ENCODE peak calls at places on chromosomes 12 and 14, in six cellular contexts. U is transverse colon, X is left ventricle myocardium inferior, N is fibroblast of pulmonary artery, A is ovary, W is AG10803. D is an unnamed sample.

GRCh38 chr14:102831163-102831804 is 54.0 kb downstream of the TRAF3 start:
- DNase-seq in U (no peak), X (no peak), N (no peak), A (no peak), W (no peak), D (no peak)

GRCh38 chr14:58826845-58827686 is 189.3 kb downstream of the DACT1 start:
- DNase-seq in U (no peak), X (no peak), N (no peak), A (no peak), W (no peak), D (peak)

GRCh38 chr14:40362856-40363255 is 930.6 kb upstream of the FBXO33 start:
- DNase-seq in U (no peak), X (no peak), N (no peak), A (no peak), W (no peak), D (no peak)

GRCh38 chr12:121227294-121227693 is 17.4 kb downstream of the P2RX4 start:
- DNase-seq in U (peak), X (no peak), N (no peak), A (no peak), W (no peak), D (no peak)

GRCh38 chr14:75439989-75440388 is 12.2 kb downstream of the JDP2 start:
- DNase-seq in U (peak), X (no peak), N (no peak), A (no peak), W (no peak), D (no peak)

GRCh38 chr14:62002636-62003035 is 240.4 kb downstream of the SNAPC1 start:
- DNase-seq in U (no peak), X (no peak), N (peak), A (no peak), W (no peak), D (peak)

GRCh38 chr14:91145396-91146160 is 31.7 kb downstream of the DGLUCY start:
- DNase-seq in U (no peak), X (no peak), N (no peak), A (no peak), W (no peak), D (no peak)

GRCh38 chr14:74620497-74620921 is 8.5 kb upstream of the LTBP2 start:
- DNase-seq in U (no peak), X (no peak), N (peak), A (no peak), W (peak), D (peak)

GRCh38 chr14:73489481-73490175 is 1.1 kb upstream of the RIOX1 start:
- DNase-seq in U (no peak), X (no peak), N (no peak), A (no peak), W (no peak), D (no peak)

GRCh38 chr14:23110579-23111375 is 6.0 kb upstream of the CIROP start:
- DNase-seq in U (no peak), X (no peak), N (no peak), A (no peak), W (no peak), D (no peak)

GRCh38 chr12:75859868-75860267 is 171.7 kb downstream of the PHLDA1 start:
- DNase-seq in U (no peak), X (no peak), N (no peak), A (no peak), W (peak), D (peak)

GRCh38 chr14:102924632-102925588 is 2.4 kb downstream of the AMN start:
- DNase-seq in U (no peak), X (no peak), N (no peak), A (no peak), W (no peak), D (no peak)

GRCh38 chr12:3463927-3464326 is 27.1 kb upstream of the PRMT8 start:
- DNase-seq in U (no peak), X (no peak), N (no peak), A (no peak), W (no peak), D (no peak)

GRCh38 chr14:54169254-54169924 is 212.8 kb upstream of the BMP4 start:
- DNase-seq in U (no peak), X (no peak), N (peak), A (no peak), W (no peak), D (peak)

GRCh38 chr12:9364224-9365176 is 156.3 kb upstream of the PZP start:
- DNase-seq in U (peak), X (no peak), N (peak), A (no peak), W (peak), D (peak)

GRCh38 chr12:106096376-106096775 is 42.4 kb downstream of the NUAK1 start:
- DNase-seq in U (no peak), X (no peak), N (peak), A (no peak), W (peak), D (no peak)

GRCh38 chr12:106094304-106094703 is 44.5 kb downstream of the NUAK1 start:
- DNase-seq in U (no peak), X (no peak), N (no peak), A (no peak), W (no peak), D (no peak)

GRCh38 chr12:106093246-106093645 is 45.5 kb downstream of the NUAK1 start:
- DNase-seq in U (no peak), X (no peak), N (no peak), A (no peak), W (peak), D (no peak)

GRCh38 chr12:106098691-106099200 is 40.0 kb downstream of the NUAK1 start:
- DNase-seq in U (no peak), X (no peak), N (no peak), A (no peak), W (no peak), D (no peak)

DNA sequence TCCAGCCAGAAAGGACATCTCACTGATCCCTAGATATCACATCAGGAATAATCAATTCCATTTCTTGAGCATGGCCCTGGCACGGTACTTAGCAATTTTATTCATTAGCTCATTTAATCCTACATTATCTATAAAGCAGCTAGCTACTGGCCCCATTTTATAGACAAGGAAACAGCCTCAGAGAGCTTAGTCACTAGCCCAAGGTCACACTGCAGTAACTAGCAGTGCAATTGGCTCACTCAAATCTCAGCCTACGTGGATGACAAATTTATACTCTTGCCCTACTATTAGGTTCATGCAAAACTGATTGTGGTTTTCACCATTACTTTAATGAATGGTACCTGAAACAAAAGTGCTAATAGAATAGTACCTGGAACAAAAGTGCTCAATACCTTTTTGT is 41.7 kb downstream of the NUAK1 start:
- DNase-seq in U (no peak), X (no peak), N (no peak), A (no peak), W (no peak), D (no peak)
- H3K4me3 ChIP-seq in U (no peak), X (peak), N (no peak), A (no peak), W (no peak), D (no peak)

DNA sequence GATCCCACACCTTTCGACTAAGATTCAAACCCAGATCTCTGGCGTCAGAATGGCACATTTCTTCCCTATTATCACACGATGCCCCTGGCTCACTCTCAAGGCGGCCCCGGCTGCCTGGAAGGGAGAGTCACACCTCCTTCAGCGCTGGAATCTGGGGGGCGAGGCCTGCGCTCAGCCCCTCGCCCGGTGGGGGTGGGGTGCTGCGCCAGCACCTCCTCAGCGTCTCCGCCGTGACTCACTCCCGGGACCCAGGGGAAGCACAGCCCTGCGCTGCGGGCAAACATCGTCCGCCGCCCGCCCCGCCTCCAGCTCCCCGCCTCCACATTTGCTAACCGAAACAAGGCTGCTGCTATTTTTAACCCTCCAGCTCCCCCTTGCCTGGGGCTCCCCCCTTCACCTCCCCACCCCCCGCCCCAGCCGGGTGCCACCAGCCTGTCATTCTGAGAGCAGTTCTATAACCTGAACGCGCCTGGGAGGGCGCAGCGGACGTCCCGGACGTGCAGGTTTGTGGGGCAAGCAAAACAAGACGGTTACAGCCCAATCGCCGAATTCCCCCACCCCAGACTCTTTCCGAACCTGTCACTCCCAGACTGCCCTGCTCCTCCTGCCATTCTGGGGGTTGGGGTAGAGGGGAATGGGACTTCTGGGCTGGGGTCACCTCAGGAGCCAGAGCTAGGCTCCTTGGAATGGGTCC is 6.8 kb downstream of the HDAC7 start:
- DNase-seq in U (peak), X (peak), N (peak), A (peak), W (peak), D (peak)
- TF ChIP-seq CTCF in U (peak), X (no peak), N (no peak), A (no peak), W (no peak), D (no peak)

DNA sequence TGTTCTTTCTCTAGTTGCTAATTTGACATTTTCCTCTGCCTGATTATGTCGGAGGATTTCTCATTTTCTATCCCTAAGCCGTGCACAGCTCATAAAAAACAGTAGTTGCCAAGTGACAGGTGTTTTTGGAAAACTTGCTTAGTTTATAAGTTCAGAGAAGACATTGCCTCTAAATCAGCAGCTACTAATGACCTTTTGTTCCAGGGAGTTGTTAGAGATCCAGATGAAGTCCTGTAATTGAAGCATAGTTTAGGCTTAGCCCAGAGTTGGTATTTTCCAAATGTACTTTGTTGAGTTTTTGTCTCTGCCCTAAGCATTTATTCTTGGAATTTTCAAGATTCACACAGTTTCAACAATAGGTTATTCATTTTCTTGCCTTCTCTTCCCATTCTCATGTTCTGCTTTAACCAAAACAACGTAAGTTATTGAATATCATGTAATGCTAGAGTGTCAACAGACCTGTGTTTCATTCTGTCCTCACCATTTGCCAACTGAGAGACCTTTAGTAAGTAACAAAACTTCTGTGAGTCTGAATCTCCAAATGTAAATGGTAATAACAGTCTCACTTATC is 110.0 kb upstream of the SLCO1C1 start:
- DNase-seq in U (no peak), X (no peak), N (no peak), A (no peak), W (no peak), D (no peak)
- H3K4me3 ChIP-seq in U (no peak), X (no peak), N (no peak), A (no peak), W (no peak), D (no peak)

GRCh38 chr12:54631988-54632728 is 2.5 kb downstream of the LACRT start:
- DNase-seq in U (no peak), X (no peak), N (no peak), A (no peak), W (no peak), D (no peak)
- TF ChIP-seq CTCF in U (no peak), X (no peak), N (no peak), A (no peak), W (no peak), D (no peak)

GRCh38 chr12:62466018-62466595 is 519 bp upstream of the MON2 start:
- DNase-seq in U (peak), X (no peak), N (peak), A (peak), W (peak), D (peak)

GRCh38 chr12:62466596-62467411 is at the start of gene MON2:
- DNase-seq in U (peak), X (peak), N (peak), A (peak), W (peak), D (peak)

GRCh38 chr12:62468935-62469334 is 2.3 kb downstream of the MON2 start:
- DNase-seq in U (no peak), X (no peak), N (no peak), A (no peak), W (no peak), D (no peak)

GRCh38 chr12:62469704-62470103 is 3.1 kb downstream of the MON2 start:
- DNase-seq in U (no peak), X (no peak), N (no peak), A (no peak), W (no peak), D (no peak)

DNA sequence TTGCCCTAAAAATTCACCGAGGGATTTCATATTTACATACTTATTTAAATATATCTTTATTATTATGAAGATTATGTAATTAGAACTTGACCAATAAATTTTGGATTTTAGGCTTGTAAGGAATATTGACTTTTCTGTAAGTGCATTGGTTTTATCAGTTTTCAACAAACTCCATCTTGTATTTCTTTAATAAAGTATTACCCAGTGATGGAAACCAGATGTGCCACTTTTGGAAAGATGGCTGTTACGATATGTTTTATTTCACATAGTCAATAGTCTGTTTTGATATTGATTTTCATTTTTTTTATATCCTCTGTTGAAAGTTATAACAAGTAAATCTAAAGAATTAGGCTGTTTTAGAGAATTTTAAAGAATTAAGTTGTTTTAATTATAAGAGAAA is 1.8 kb downstream of the MON2 start:
- DNase-seq in U (no peak), X (no peak), N (no peak), A (no peak), W (peak), D (peak)
- H3K4me3 ChIP-seq in U (peak), X (peak), N (peak), A (peak), W (peak), D (peak)

GRCh38 chr12:112996501-112996900 is 18.2 kb downstream of the OAS2 start:
- DNase-seq in U (no peak), X (no peak), N (no peak), A (no peak), W (no peak), D (no peak)
- TF ChIP-seq CTCF in U (no peak), X (no peak), N (no peak), A (no peak), W (no peak), D (no peak)

D was measured in fibroblast of mammary gland.